ENCODE peak calls at places on chromosome X, in four cellular contexts. J, Q, P and Z are unnamed samples.

GRCh38 chrX:139126493-139126892 is 404.0 kb upstream of the F9 start:
- DNase-seq in J (peak; percentile 80), P (no peak), Q (no peak), Z (peak; percentile 7)

GRCh38 chrX:12865359-12865758 is 1.5 kb upstream of the TLR7 start:
- DNase-seq in Q (no peak), J (no peak), P (no peak), Z (no peak)

GRCh38 chrX:22037911-22038537 is 5.9 kb downstream of the PHEX start:
- DNase-seq in Q (no peak), J (no peak), P (no peak), Z (no peak)

GRCh38 chrX:37783284-37783683 is 3.4 kb downstream of the CYBB start:
- DNase-seq in J (no peak), Q (no peak), P (no peak), Z (no peak)

GRCh38 chrX:15497865-15498264 is 2.7 kb upstream of the BMX start:
- DNase-seq in P (peak; percentile 18), J (peak; percentile 76), Q (peak; percentile 12), Z (no peak)

GRCh38 chrX:632391-633042 is 1.9 kb downstream of the SHOX start:
- DNase-seq in Q (no peak), J (no peak), P (no peak), Z (no peak)

GRCh38 chrX:45623266-45623665 is 422.6 kb upstream of the DIPK2B start:
- DNase-seq in J (peak; percentile 67), Q (no peak), P (peak; percentile 93), Z (peak; percentile 73)

GRCh38 chrX:9240956-9241355 is 207.0 kb upstream of the FAM9B start:
- DNase-seq in P (no peak), Q (no peak), J (no peak), Z (no peak)

GRCh38 chrX:150767045-150767395 is 73.8 kb downstream of the MTMR1 start:
- DNase-seq in P (no peak), J (no peak), Q (no peak), Z (no peak)

GRCh38 chrX:28590394-28590793 is 3.1 kb downstream of the IL1RAPL1 start:
- DNase-seq in P (peak; percentile 42), J (no peak), Q (no peak), Z (no peak)

GRCh38 chrX:41047878-41048534 is 37.2 kb upstream of the USP9X start:
- DNase-seq in Q (no peak), J (no peak), P (no peak), Z (no peak)

GRCh38 chrX:154374361-154375155 is at the start of gene FLNA:
- DNase-seq in P (peak; percentile 49), J (peak; percentile 48), Q (no peak), Z (no peak)

DNA sequence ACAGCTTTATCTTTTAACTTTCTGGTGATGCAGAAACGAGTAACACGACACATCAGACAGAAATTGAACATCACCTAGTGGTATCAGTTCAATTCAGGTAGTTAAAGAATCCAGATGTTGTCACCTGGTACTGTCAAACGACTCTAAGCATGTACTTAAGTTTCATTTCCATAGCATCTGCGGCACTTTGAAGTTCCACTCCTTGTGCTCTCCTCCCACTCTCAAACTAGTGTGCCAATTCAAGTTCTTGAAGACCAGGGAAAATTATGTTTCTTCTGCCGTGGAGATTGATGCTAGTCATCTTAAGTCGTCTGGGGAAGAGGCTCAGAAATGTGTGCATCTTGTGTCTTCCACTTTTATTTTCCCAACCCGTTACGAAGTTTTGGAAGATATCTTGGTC is 868 bp downstream of the COL4A6 start:
- DNase-seq in J (no peak), P (no peak), Q (no peak), Z (no peak)
- H3K27me3 ChIP-seq in J (no peaks in the 10 kb centered on the region), P (no peaks in the 10 kb centered on the region), Q (peaks cover 26% of the 10 kb centered on the region), Z (peaks cover 5% of the 10 kb centered on the region)

GRCh38 chrX:121323337-121323736 is 275.9 kb downstream of the GLUD2 start:
- DNase-seq in P (no peak), Q (no peak), J (no peak), Z (no peak)

DNA sequence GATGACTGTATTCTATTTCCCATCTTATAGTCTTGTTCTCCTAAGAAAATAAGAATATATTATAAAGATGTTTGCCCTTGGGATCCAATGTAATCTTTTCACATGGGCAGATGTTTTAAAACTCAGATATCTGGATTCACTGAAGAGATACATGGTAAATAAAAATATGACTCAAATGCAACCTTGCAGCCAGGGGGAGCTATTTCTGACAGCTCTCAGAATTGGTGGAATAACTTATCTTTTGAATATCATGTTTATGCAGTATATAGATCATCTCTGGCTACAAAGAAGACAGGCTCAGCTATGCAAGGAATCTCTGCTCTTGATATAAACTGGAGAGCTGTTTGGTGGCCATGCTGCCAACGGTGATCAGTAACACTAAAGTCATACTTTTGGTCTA is 274.7 kb downstream of the GLUD2 start:
- DNase-seq in Q (no peak), P (no peak), J (peak; percentile 46), Z (no peak)
- TF ChIP-seq CTCF in Q (no peak), P (no peak), J (peak; percentile 66), Z (peak; percentile 7)

GRCh38 chrX:132676102-132676501 is 187.3 kb upstream of the MBNL3 start:
- DNase-seq in P (no peak), J (peak; percentile 4), Q (no peak), Z (no peak)
- H3K27me3 ChIP-seq in P (no peaks in the 10 kb centered on the region), J (no peaks in the 10 kb centered on the region), Q (no peaks in the 10 kb centered on the region), Z (no peaks in the 10 kb centered on the region)

GRCh38 chrX:50202539-50202938 is 1.7 kb upstream of the AKAP4 start:
- DNase-seq in J (peak; percentile 60), Q (no peak), P (no peak), Z (no peak)
- TF ChIP-seq CTCF in J (no peak), Q (no peak), P (no peak), Z (no peak)

DNA sequence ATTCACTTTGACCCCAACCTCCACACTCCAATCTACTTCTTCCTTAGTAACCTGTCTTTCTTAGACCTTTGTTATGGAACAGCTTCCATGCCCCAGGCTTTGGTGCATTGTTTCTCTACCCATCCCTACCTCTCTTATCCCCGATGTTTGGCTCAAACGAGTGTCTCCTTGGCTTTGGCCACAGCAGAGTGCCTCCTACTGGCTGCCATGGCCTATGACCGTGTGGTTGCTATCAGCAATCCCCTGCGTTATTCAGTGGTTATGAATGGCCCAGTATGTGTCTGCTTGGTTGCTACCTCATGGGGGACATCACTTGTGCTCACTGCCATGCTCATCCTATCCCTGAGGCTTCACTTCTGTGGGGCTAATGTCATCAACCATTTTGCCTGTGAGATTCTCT is 344 bp downstream of the OR13H1 start:
- DNase-seq in Q (no peak), P (no peak), J (no peak), Z (no peak)
- H3K27me3 ChIP-seq in Q (no peaks in the 10 kb centered on the region), P (no peaks in the 10 kb centered on the region), J (peaks cover 16% of the 10 kb centered on the region), Z (no peaks in the 10 kb centered on the region)

DNA sequence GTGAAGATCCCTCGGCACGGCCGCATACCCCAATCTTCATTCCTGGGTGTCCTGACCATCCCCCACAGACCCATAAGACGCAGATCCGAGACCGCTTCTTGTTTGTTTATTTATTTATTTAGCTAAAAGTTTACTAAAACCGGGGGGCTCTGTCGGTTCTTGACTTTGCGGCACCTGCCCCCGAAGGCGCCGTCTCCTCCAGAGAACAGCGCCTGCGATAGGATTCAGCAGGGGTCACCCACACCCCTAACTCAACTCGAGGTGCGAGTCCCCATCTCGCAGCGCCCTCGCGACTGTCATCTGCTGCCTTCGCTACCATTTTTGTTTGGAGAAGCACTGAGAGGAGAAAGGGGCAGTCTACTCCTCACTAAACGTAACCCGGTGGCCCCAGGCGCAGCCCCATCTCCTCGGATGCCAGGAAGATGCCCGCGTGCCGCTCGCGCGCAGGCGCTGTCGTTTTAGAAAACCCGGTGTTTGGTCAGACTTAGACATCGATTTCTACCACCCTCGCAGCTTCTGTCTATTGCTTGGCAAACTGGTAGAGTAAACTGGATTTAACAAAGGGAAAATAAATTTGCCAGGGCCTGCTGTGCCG is 18.9 kb upstream of the GPR101 start:
- DNase-seq in Q (no peak), J (peak; percentile 6), P (no peak), Z (no peak)
- TF ChIP-seq CTCF in Q (peak; percentile 38), J (peak; percentile 12), P (no peak), Z (no peak)

GRCh38 chrX:107508925-107509324 is 59.5 kb downstream of the FRMPD3 start:
- DNase-seq in Q (no peak), P (no peak), J (no peak), Z (no peak)
- H3K27me3 ChIP-seq in Q (peaks cover 38% of the 10 kb centered on the region), P (peaks cover 25% of the 10 kb centered on the region), J (no peaks in the 10 kb centered on the region), Z (peaks cover 34% of the 10 kb centered on the region)

GRCh38 chrX:109077788-109078187 is 341.4 kb upstream of the IRS4 start:
- DNase-seq in J (no peak), P (no peak), Q (no peak), Z (no peak)
- TF ChIP-seq CTCF in J (no peak), P (no peak), Q (no peak), Z (no peak)

GRCh38 chrX:144601010-144601409 is 646.3 kb upstream of the SPANXN1 start:
- DNase-seq in P (no peak), J (no peak), Q (no peak), Z (no peak)
- H3K27me3 ChIP-seq in P (no peaks in the 10 kb centered on the region), J (no peaks in the 10 kb centered on the region), Q (no peaks in the 10 kb centered on the region), Z (no peaks in the 10 kb centered on the region)

GRCh38 chrX:13898084-13898483 is 81.2 kb upstream of the GPM6B start:
- DNase-seq in J (peak; percentile 44), P (no peak), Q (no peak), Z (no peak)
- TF ChIP-seq CTCF in J (peak; percentile 63), P (no peak), Q (no peak), Z (peak; percentile 24)